ENCODE peak calls at places on chromosomes 3 and 15, in six cellular contexts. One of them, this sample, is unnamed.

GRCh38 chr3:25468866-25469319 is 40.8 kb downstream of the RARB start:
- DNase-seq in nephron progenitor cell: peak
- DNase-seq in GM12891: no peak
- DNase-seq in activated CD8-positive, alpha-beta memory T cell treated with anti-CD3 and anti-CD28 coated beads, Interleukin-2, amount 50 U/mL, for 48 hours: no peak
- DNase-seq in amniotic epithelial cell: peak
- DNase-seq in cardiac muscle cell: peak
- DNase-seq in this sample: no peak

GRCh38 chr3:10228248-10228950 is 19.9 kb upstream of the TATDN2 start:
- DNase-seq in amniotic epithelial cell: peak
- DNase-seq in GM12891: no peak
- DNase-seq in cardiac muscle cell: peak
- DNase-seq in nephron progenitor cell: no peak
- DNase-seq in activated CD8-positive, alpha-beta memory T cell treated with anti-CD3 and anti-CD28 coated beads, Interleukin-2, amount 50 U/mL, for 48 hours: peak
- DNase-seq in this sample: peak

GRCh38 chr3:10977864-10978510 is 14.6 kb upstream of the SLC6A1 start:
- DNase-seq in cardiac muscle cell: peak
- DNase-seq in amniotic epithelial cell: peak
- DNase-seq in nephron progenitor cell: peak
- DNase-seq in GM12891: no peak
- DNase-seq in activated CD8-positive, alpha-beta memory T cell treated with anti-CD3 and anti-CD28 coated beads, Interleukin-2, amount 50 U/mL, for 48 hours: no peak
- DNase-seq in this sample: no peak

GRCh38 chr15:58457466-58457965 is 25.7 kb downstream of the LIPC start:
- DNase-seq in nephron progenitor cell: no peak
- DNase-seq in cardiac muscle cell: peak
- DNase-seq in amniotic epithelial cell: peak
- DNase-seq in activated CD8-positive, alpha-beta memory T cell treated with anti-CD3 and anti-CD28 coated beads, Interleukin-2, amount 50 U/mL, for 48 hours: no peak
- DNase-seq in GM12891: peak
- DNase-seq in this sample: peak

GRCh38 chr15:66702770-66703539 is 919 bp downstream of the SMAD6 start:
- DNase-seq in cardiac muscle cell: peak
- DNase-seq in GM12891: no peak
- DNase-seq in nephron progenitor cell: peak
- DNase-seq in amniotic epithelial cell: no peak
- DNase-seq in activated CD8-positive, alpha-beta memory T cell treated with anti-CD3 and anti-CD28 coated beads, Interleukin-2, amount 50 U/mL, for 48 hours: peak
- DNase-seq in this sample: no peak

GRCh38 chr3:102528727-102529126 is 93.9 kb downstream of the ZPLD1 start:
- DNase-seq in cardiac muscle cell: no peak
- DNase-seq in amniotic epithelial cell: no peak
- DNase-seq in activated CD8-positive, alpha-beta memory T cell treated with anti-CD3 and anti-CD28 coated beads, Interleukin-2, amount 50 U/mL, for 48 hours: no peak
- DNase-seq in nephron progenitor cell: no peak
- DNase-seq in GM12891: no peak
- DNase-seq in this sample: no peak

GRCh38 chr3:196219194-196219969 is 3.0 kb downstream of the SLC51A start:
- DNase-seq in nephron progenitor cell: no peak
- DNase-seq in amniotic epithelial cell: peak
- DNase-seq in GM12891: peak
- DNase-seq in activated CD8-positive, alpha-beta memory T cell treated with anti-CD3 and anti-CD28 coated beads, Interleukin-2, amount 50 U/mL, for 48 hours: no peak
- DNase-seq in cardiac muscle cell: peak
- DNase-seq in this sample: no peak

GRCh38 chr3:65402597-65402996 is 636.1 kb downstream of the MAGI1 start:
- DNase-seq in amniotic epithelial cell: peak
- DNase-seq in cardiac muscle cell: peak
- DNase-seq in GM12891: no peak
- DNase-seq in activated CD8-positive, alpha-beta memory T cell treated with anti-CD3 and anti-CD28 coated beads, Interleukin-2, amount 50 U/mL, for 48 hours: no peak
- DNase-seq in nephron progenitor cell: no peak
- DNase-seq in this sample: no peak

GRCh38 chr15:26449296-26449695 is 323.6 kb downstream of the GABRB3 start:
- DNase-seq in GM12891: no peak
- DNase-seq in nephron progenitor cell: no peak
- DNase-seq in activated CD8-positive, alpha-beta memory T cell treated with anti-CD3 and anti-CD28 coated beads, Interleukin-2, amount 50 U/mL, for 48 hours: no peak
- DNase-seq in amniotic epithelial cell: no peak
- DNase-seq in cardiac muscle cell: no peak
- DNase-seq in this sample: no peak

GRCh38 chr3:137024348-137024747 is 66.6 kb downstream of the IL20RB start:
- DNase-seq in cardiac muscle cell: no peak
- DNase-seq in nephron progenitor cell: no peak
- DNase-seq in amniotic epithelial cell: no peak
- DNase-seq in GM12891: no peak
- DNase-seq in activated CD8-positive, alpha-beta memory T cell treated with anti-CD3 and anti-CD28 coated beads, Interleukin-2, amount 50 U/mL, for 48 hours: no peak
- DNase-seq in this sample: no peak

GRCh38 chr3:138468886-138469285 is 34.5 kb downstream of the ESYT3 start:
- DNase-seq in nephron progenitor cell: no peak
- DNase-seq in GM12891: no peak
- DNase-seq in amniotic epithelial cell: peak
- DNase-seq in cardiac muscle cell: no peak
- DNase-seq in activated CD8-positive, alpha-beta memory T cell treated with anti-CD3 and anti-CD28 coated beads, Interleukin-2, amount 50 U/mL, for 48 hours: no peak
- DNase-seq in this sample: no peak

GRCh38 chr3:125367403-125368230 is 7.5 kb downstream of the ZNF148 start:
- DNase-seq in amniotic epithelial cell: peak
- DNase-seq in nephron progenitor cell: no peak
- DNase-seq in GM12891: no peak
- DNase-seq in cardiac muscle cell: peak
- DNase-seq in activated CD8-positive, alpha-beta memory T cell treated with anti-CD3 and anti-CD28 coated beads, Interleukin-2, amount 50 U/mL, for 48 hours: no peak
- DNase-seq in this sample: no peak

GRCh38 chr15:40990080-40990479 is 36.8 kb downstream of the CHAC1 start:
- DNase-seq in nephron progenitor cell: no peak
- DNase-seq in activated CD8-positive, alpha-beta memory T cell treated with anti-CD3 and anti-CD28 coated beads, Interleukin-2, amount 50 U/mL, for 48 hours: no peak
- DNase-seq in GM12891: no peak
- DNase-seq in cardiac muscle cell: no peak
- DNase-seq in amniotic epithelial cell: no peak
- DNase-seq in this sample: no peak

GRCh38 chr15:80072285-80072684 is 12.8 kb downstream of the ZFAND6 start:
- DNase-seq in cardiac muscle cell: peak
- DNase-seq in nephron progenitor cell: peak
- DNase-seq in activated CD8-positive, alpha-beta memory T cell treated with anti-CD3 and anti-CD28 coated beads, Interleukin-2, amount 50 U/mL, for 48 hours: no peak
- DNase-seq in amniotic epithelial cell: peak
- DNase-seq in GM12891: no peak
- DNase-seq in this sample: no peak

GRCh38 chr15:78360426-78360825 is 20.3 kb downstream of the CRABP1 start:
- DNase-seq in amniotic epithelial cell: peak
- DNase-seq in GM12891: no peak
- DNase-seq in nephron progenitor cell: peak
- DNase-seq in cardiac muscle cell: peak
- DNase-seq in activated CD8-positive, alpha-beta memory T cell treated with anti-CD3 and anti-CD28 coated beads, Interleukin-2, amount 50 U/mL, for 48 hours: no peak
- DNase-seq in this sample: no peak

GRCh38 chr3:20190991-20191390 is 5.0 kb upstream of the SGO1 start:
- DNase-seq in GM12891: no peak
- DNase-seq in cardiac muscle cell: no peak
- DNase-seq in nephron progenitor cell: no peak
- DNase-seq in activated CD8-positive, alpha-beta memory T cell treated with anti-CD3 and anti-CD28 coated beads, Interleukin-2, amount 50 U/mL, for 48 hours: no peak
- DNase-seq in amniotic epithelial cell: no peak
- DNase-seq in this sample: no peak

GRCh38 chr15:73740152-73741048 is 12.8 kb downstream of the INSYN1 start:
- DNase-seq in cardiac muscle cell: no peak
- DNase-seq in GM12891: no peak
- DNase-seq in activated CD8-positive, alpha-beta memory T cell treated with anti-CD3 and anti-CD28 coated beads, Interleukin-2, amount 50 U/mL, for 48 hours: no peak
- DNase-seq in nephron progenitor cell: no peak
- DNase-seq in amniotic epithelial cell: no peak
- DNase-seq in this sample: no peak

GRCh38 chr3:194387276-194387675 is 11.8 kb downstream of the GP5 start:
- DNase-seq in amniotic epithelial cell: no peak
- DNase-seq in GM12891: no peak
- DNase-seq in activated CD8-positive, alpha-beta memory T cell treated with anti-CD3 and anti-CD28 coated beads, Interleukin-2, amount 50 U/mL, for 48 hours: peak
- DNase-seq in cardiac muscle cell: no peak
- DNase-seq in nephron progenitor cell: no peak
- DNase-seq in this sample: no peak

GRCh38 chr3:100155105-100155504 is 40.8 kb upstream of the FILIP1L start:
- DNase-seq in activated CD8-positive, alpha-beta memory T cell treated with anti-CD3 and anti-CD28 coated beads, Interleukin-2, amount 50 U/mL, for 48 hours: no peak
- DNase-seq in GM12891: no peak
- DNase-seq in amniotic epithelial cell: no peak
- DNase-seq in cardiac muscle cell: no peak
- DNase-seq in nephron progenitor cell: no peak
- DNase-seq in this sample: no peak

GRCh38 chr3:177286034-177286433 is 88.8 kb upstream of the TBL1XR1 start:
- DNase-seq in GM12891: no peak
- DNase-seq in cardiac muscle cell: no peak
- DNase-seq in nephron progenitor cell: no peak
- DNase-seq in amniotic epithelial cell: peak
- DNase-seq in activated CD8-positive, alpha-beta memory T cell treated with anti-CD3 and anti-CD28 coated beads, Interleukin-2, amount 50 U/mL, for 48 hours: no peak
- DNase-seq in this sample: no peak

GRCh38 chr3:157135671-157136396 is 24.1 kb downstream of the CCNL1 start:
- DNase-seq in activated CD8-positive, alpha-beta memory T cell treated with anti-CD3 and anti-CD28 coated beads, Interleukin-2, amount 50 U/mL, for 48 hours: no peak
- DNase-seq in amniotic epithelial cell: peak
- DNase-seq in GM12891: no peak
- DNase-seq in cardiac muscle cell: peak
- DNase-seq in nephron progenitor cell: no peak
- DNase-seq in this sample: no peak

GRCh38 chr3:178302966-178303930 is 233.0 kb upstream of the KCNMB2 start:
- DNase-seq in activated CD8-positive, alpha-beta memory T cell treated with anti-CD3 and anti-CD28 coated beads, Interleukin-2, amount 50 U/mL, for 48 hours: no peak
- DNase-seq in GM12891: no peak
- DNase-seq in nephron progenitor cell: no peak
- DNase-seq in amniotic epithelial cell: no peak
- DNase-seq in cardiac muscle cell: no peak
- DNase-seq in this sample: no peak

GRCh38 chr3:27133062-27133461 is 236.1 kb downstream of the NEK10 start:
- DNase-seq in activated CD8-positive, alpha-beta memory T cell treated with anti-CD3 and anti-CD28 coated beads, Interleukin-2, amount 50 U/mL, for 48 hours: no peak
- DNase-seq in amniotic epithelial cell: no peak
- DNase-seq in GM12891: no peak
- DNase-seq in cardiac muscle cell: no peak
- DNase-seq in nephron progenitor cell: no peak
- DNase-seq in this sample: no peak

GRCh38 chr3:129021140-129021551 is 20.0 kb downstream of the EFCC1 start:
- DNase-seq in nephron progenitor cell: no peak
- DNase-seq in cardiac muscle cell: no peak
- DNase-seq in activated CD8-positive, alpha-beta memory T cell treated with anti-CD3 and anti-CD28 coated beads, Interleukin-2, amount 50 U/mL, for 48 hours: no peak
- DNase-seq in amniotic epithelial cell: no peak
- DNase-seq in GM12891: no peak
- DNase-seq in this sample: no peak

GRCh38 chr15:62135532-62136134 is 29.5 kb downstream of the C2CD4B start:
- DNase-seq in activated CD8-positive, alpha-beta memory T cell treated with anti-CD3 and anti-CD28 coated beads, Interleukin-2, amount 50 U/mL, for 48 hours: no peak
- DNase-seq in GM12891: no peak
- DNase-seq in amniotic epithelial cell: peak
- DNase-seq in nephron progenitor cell: no peak
- DNase-seq in cardiac muscle cell: peak
- DNase-seq in this sample: no peak

GRCh38 chr15:76286231-76286879 is 24.9 kb downstream of the ETFA start:
- DNase-seq in activated CD8-positive, alpha-beta memory T cell treated with anti-CD3 and anti-CD28 coated beads, Interleukin-2, amount 50 U/mL, for 48 hours: no peak
- DNase-seq in amniotic epithelial cell: no peak
- DNase-seq in GM12891: peak
- DNase-seq in cardiac muscle cell: no peak
- DNase-seq in nephron progenitor cell: no peak
- DNase-seq in this sample: peak

GRCh38 chr15:56765252-56765651 is 31.9 kb upstream of the ZNF280D start:
- DNase-seq in amniotic epithelial cell: peak
- DNase-seq in cardiac muscle cell: peak
- DNase-seq in nephron progenitor cell: no peak
- DNase-seq in GM12891: no peak
- DNase-seq in activated CD8-positive, alpha-beta memory T cell treated with anti-CD3 and anti-CD28 coated beads, Interleukin-2, amount 50 U/mL, for 48 hours: no peak
- DNase-seq in this sample: no peak

This sample was measured in natural killer cell treated with Interleukin-12 subunit alpha and Interleukin-12 subunit beta and Interleukin-15 and Interleukin-18, amount 100 ng/mL, for 72 hours.